ENCODE peak calls at places on chromosomes 16 and 17, in nine cellular contexts. F is breast epithelium, H is coronary artery, M is fibroblast of the aortic adventitia, K is WTC11, G is colonic mucosa, Z is K562, W is stomach, Q is GM06990. U is an unnamed sample.

GRCh38 chr16:85528528-85529387 is 84.4 kb upstream of the GSE1 start:
- DNase-seq in Z (peak; percentile 88), Q (peak; percentile 54), G (no peak), M (no peak), H (no peak), K (no peak), F (no peak), W (no peak), U (peak; percentile 47)

GRCh38 chr17:45780921-45781320 is 3.2 kb upstream of the CRHR1 start:
- DNase-seq in H (no peak), K (no peak), M (no peak), Z (no peak), Q (no peak), G (no peak), W (no peak), F (no peak), U (no peak)

GRCh38 chr17:67127925-67128324 is 83.6 kb downstream of the CACNG1 start:
- DNase-seq in G (no peak), Z (no peak), H (no peak), M (no peak), W (no peak), Q (no peak), K (no peak), F (no peak), U (no peak)

GRCh38 chr17:75642221-75643032 is 9.2 kb downstream of the SMIM5 start:
- DNase-seq in F (no peak), Q (no peak), G (peak; percentile 76), W (peak; percentile 60), M (no peak), K (no peak), Z (peak; percentile 51), H (peak; percentile 67), U (no peak)

GRCh38 chr17:3626831-3627565 is 9.1 kb downstream of the SHPK start:
- DNase-seq in F (no peak), Z (no peak), M (no peak), W (no peak), G (no peak), H (no peak), K (no peak), Q (no peak), U (no peak)

GRCh38 chr17:48542956-48543853 is 1.7 kb downstream of the HOXB2 start:
- DNase-seq in Q (peak; percentile 74), H (no peak), Z (peak; percentile 63), G (peak; percentile 62), M (peak; percentile 54), F (peak; percentile 63), W (no peak), K (peak; percentile 56), U (peak; percentile 61)

GRCh38 chr17:66089764-66090163 is 102.2 kb downstream of the CEP112 start:
- DNase-seq in W (no peak), Q (no peak), F (no peak), Z (no peak), M (no peak), G (no peak), H (no peak), K (no peak), U (no peak)

GRCh38 chr17:44137891-44138709 is 3.6 kb upstream of the HROB start:
- DNase-seq in G (peak; percentile 71), W (peak; percentile 71), H (peak; percentile 98), F (peak; percentile 72), Z (peak; percentile 95), M (peak; percentile 98), K (peak; percentile 60), Q (peak; percentile 54), U (no peak)

GRCh38 chr17:64507418-64507766 is 615 bp downstream of the CEP95 start:
- DNase-seq in K (no peak), G (peak; percentile 44), M (peak; percentile 76), W (no peak), F (no peak), Z (no peak), H (no peak), Q (no peak), U (peak; percentile 9)

GRCh38 chr17:17679243-17679642 is 2.0 kb upstream of the RAI1 start:
- DNase-seq in Z (no peak), H (no peak), M (no peak), G (no peak), W (no peak), F (no peak), K (no peak), Q (no peak), U (no peak)

GRCh38 chr17:59527325-59527917 is 38.0 kb upstream of the DHX40 start:
- DNase-seq in M (no peak), Z (no peak), Q (no peak), F (no peak), G (no peak), K (no peak), H (no peak), W (no peak), U (no peak)

GRCh38 chr16:78240459-78241222 is 141.2 kb downstream of the WWOX start:
- DNase-seq in Z (no peak), M (no peak), F (peak; percentile 59), K (no peak), G (no peak), Q (no peak), W (peak; percentile 65), H (peak; percentile 29), U (no peak)

DNA sequence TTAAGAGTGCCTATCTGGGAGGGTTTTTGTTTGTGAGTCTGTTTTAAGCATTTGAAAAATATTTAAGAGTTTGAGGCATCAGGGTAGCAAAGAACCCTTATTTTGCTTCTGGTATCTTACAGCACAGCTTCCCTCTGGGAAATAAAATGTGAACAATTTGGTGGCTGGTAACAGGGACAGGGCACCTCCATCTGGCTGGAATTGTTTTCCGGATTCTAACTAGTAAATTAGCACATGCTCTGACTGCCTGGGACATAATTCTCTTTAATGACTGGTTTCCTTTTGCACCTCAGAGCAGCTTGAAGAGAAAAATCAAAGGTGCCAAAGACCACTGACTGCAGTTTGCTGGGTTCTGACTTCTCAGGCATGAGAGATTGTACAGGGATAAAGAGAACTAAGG is 469.1 kb downstream of the GRIN2A start:
- DNase-seq in W (no peak), Z (no peak), K (no peak), H (no peak), F (no peak), Q (no peak), M (no peak), G (no peak), U (no peak)
- TF ChIP-seq CTCF in W (no peak), Z (no peak), K (no peak), H (no peak), F (no peak), Q (no peak), M (no peak), G (no peak), U (no peak)

GRCh38 chr16:79328327-79329162 is 272.0 kb downstream of the MAF start:
- DNase-seq in K (no peak), Q (no peak), H (no peak), Z (no peak), W (no peak), G (no peak), M (no peak), F (no peak), U (no peak)
- TF ChIP-seq CTCF in K (no peak), Q (no peak), H (no peak), Z (no peak), W (no peak), G (no peak), M (no peak), F (no peak), U (no peak)

GRCh38 chr16:28925386-28926228 is 569 bp upstream of the RABEP2 start:
- DNase-seq in F (peak; percentile 70), G (peak; percentile 82), Z (peak; percentile 76), H (peak; percentile 86), K (no peak), W (peak; percentile 62), Q (peak; percentile 89), M (peak; percentile 84), U (no peak)

GRCh38 chr16:28923231-28923587 is 1.8 kb downstream of the RABEP2 start:
- DNase-seq in G (no peak), K (no peak), Z (no peak), Q (no peak), F (no peak), M (no peak), H (no peak), W (no peak), U (no peak)

GRCh38 chr16:28923652-28924398 is 1.2 kb downstream of the RABEP2 start:
- DNase-seq in W (peak; percentile 29), F (no peak), G (peak; percentile 63), M (no peak), K (no peak), H (no peak), Q (peak; percentile 84), Z (peak; percentile 17), U (no peak)

GRCh38 chr16:28924399-28924761 is 658 bp downstream of the RABEP2 start:
- DNase-seq in F (no peak), H (peak; percentile 77), M (no peak), Z (no peak), G (no peak), W (no peak), K (no peak), Q (peak; percentile 82), U (no peak)

DNA sequence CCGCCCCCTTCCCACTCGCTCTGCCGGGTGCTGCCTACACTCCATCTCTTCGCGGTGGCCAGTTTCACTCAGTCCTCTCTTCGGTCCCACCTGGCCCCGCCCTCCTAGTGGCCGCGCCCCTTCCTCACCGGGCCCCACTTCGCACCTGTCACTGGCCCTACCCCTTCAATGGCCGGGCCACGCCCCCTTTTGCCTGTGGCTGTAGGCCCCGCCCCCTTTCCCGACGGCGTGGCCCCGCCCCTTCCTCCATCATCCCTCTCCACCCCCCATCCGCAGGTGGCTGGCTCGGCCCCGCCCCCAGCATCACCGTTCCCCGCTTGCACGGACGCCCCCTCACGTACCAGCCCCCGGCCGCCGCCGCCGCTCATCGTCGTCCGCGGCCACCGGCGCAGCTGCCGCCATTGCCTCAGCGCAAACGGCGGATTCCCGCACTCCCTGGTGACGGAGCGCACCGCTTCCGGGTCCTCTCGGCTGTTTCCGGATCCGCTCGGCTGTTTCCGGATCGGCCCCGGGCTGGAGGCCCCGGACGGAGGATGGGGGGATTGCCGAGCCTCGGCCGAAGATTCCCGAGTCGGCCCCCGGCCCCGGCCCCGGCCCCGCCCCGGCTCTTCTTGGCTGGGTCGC is at the start of gene RABEP2:
- DNase-seq in F (peak; percentile 98), K (peak; percentile 99), G (peak; percentile 98), H (peak; percentile 93), Q (peak; percentile 94), M (peak; percentile 83), W (peak; percentile 100), Z (peak; percentile 96), U (peak; percentile 100)
- TF ChIP-seq CTCF in F (no peak), K (no peak), G (no peak), H (no peak), Q (no peak), M (no peak), W (peak; percentile 2), Z (no peak), U (no peak)

GRCh38 chr16:54056921-54057320 is 229.7 kb downstream of the IRX3 start:
- DNase-seq in Q (no peak), K (no peak), W (no peak), G (no peak), M (no peak), H (no peak), Z (no peak), F (no peak), U (no peak)
- TF ChIP-seq CTCF in Q (no peak), K (no peak), W (no peak), G (no peak), M (no peak), H (no peak), Z (no peak), F (no peak), U (no peak)

GRCh38 chr17:9179602-9180001 is 158.3 kb downstream of the NTN1 start:
- DNase-seq in K (peak; percentile 36), G (no peak), M (no peak), H (no peak), Z (no peak), W (no peak), Q (no peak), F (no peak), U (no peak)
- TF ChIP-seq CTCF in K (no peak), G (no peak), M (no peak), H (no peak), Z (no peak), W (no peak), Q (no peak), F (no peak), U (no peak)